ENCODE peak calls at places on chromosomes 2 and 18, in seven cellular contexts. W, U, H, N, B, X and R are unnamed samples.

GRCh38 chr2:145846986-145847385 is 1327.1 kb upstream of the ZEB2 start:
- DNase-seq in X (peak), U (peak), H (no peak), W (no peak), N (no peak), B (peak), R (no peak)

GRCh38 chr2:182098648-182099047 is 113.0 kb downstream of the PPP1R1C start:
- DNase-seq in W (no peak), U (no peak), H (no peak), N (no peak), B (no peak), X (no peak), R (no peak)

GRCh38 chr2:37576831-37577230 is 94.6 kb downstream of the CDC42EP3 start:
- DNase-seq in B (no peak), U (peak), W (no peak), N (no peak), H (no peak), X (no peak), R (no peak)

GRCh38 chr2:8573234-8573941 is 108.5 kb upstream of the ID2 start:
- DNase-seq in H (no peak), B (no peak), W (peak), U (no peak), X (peak), N (no peak), R (peak)

GRCh38 chr2:235350234-235350633 is 143.6 kb upstream of the AGAP1 start:
- DNase-seq in X (no peak), W (no peak), U (no peak), N (no peak), H (no peak), B (no peak), R (no peak)

GRCh38 chr2:127218843-127219715 is 1.0 kb downstream of the CYP27C1 start:
- DNase-seq in W (peak), N (no peak), B (peak), H (peak), U (no peak), X (no peak), R (no peak)

GRCh38 chr2:53500181-53500580 is 267.4 kb upstream of the CHAC2 start:
- DNase-seq in X (no peak), N (no peak), U (peak), B (no peak), H (no peak), W (no peak), R (no peak)

GRCh38 chr2:636151-636621 is 41.0 kb downstream of the TMEM18 start:
- DNase-seq in X (no peak), W (no peak), B (no peak), N (no peak), H (no peak), U (no peak), R (no peak)

GRCh38 chr18:10101293-10101701 is 187.5 kb downstream of the VAPA start:
- DNase-seq in H (no peak), N (peak), X (no peak), B (peak), W (peak), U (no peak), R (no peak)

GRCh38 chr2:2698182-2699116 is 367.4 kb upstream of the MYT1L start:
- DNase-seq in X (no peak), W (peak), B (no peak), H (no peak), U (no peak), N (no peak), R (no peak)

GRCh38 chr18:75070235-75070624 is 138.7 kb downstream of the PTGR3 start:
- DNase-seq in N (no peak), H (no peak), X (no peak), U (no peak), B (no peak), W (no peak), R (no peak)

GRCh38 chr2:53088062-53088461 is 679.5 kb upstream of the CHAC2 start:
- DNase-seq in U (no peak), N (no peak), X (no peak), H (no peak), B (no peak), W (no peak), R (no peak)

GRCh38 chr18:31952223-31952622 is 9.3 kb upstream of the TRAPPC8 start:
- DNase-seq in X (no peak), U (no peak), W (no peak), H (no peak), B (no peak), N (no peak), R (no peak)

GRCh38 chr2:551621-552020 is 125.6 kb downstream of the TMEM18 start:
- DNase-seq in H (peak), B (no peak), N (no peak), U (no peak), W (peak), X (no peak), R (peak)

GRCh38 chr2:2389215-2389614 is 58.1 kb upstream of the MYT1L start:
- DNase-seq in U (no peak), X (no peak), N (no peak), H (no peak), B (no peak), W (peak), R (no peak)

GRCh38 chr2:98601532-98602132 is 6.7 kb downstream of the COA5 start:
- DNase-seq in B (peak), H (no peak), W (peak), U (peak), X (peak), N (no peak), R (peak)

GRCh38 chr2:110860620-110861019 is 128.2 kb downstream of the ACOXL start:
- DNase-seq in B (no peak), W (no peak), U (no peak), H (no peak), X (no peak), N (no peak), R (no peak)

GRCh38 chr2:152330235-152330866 is 4.6 kb upstream of the FMNL2 start:
- DNase-seq in B (no peak), X (peak), N (no peak), U (no peak), H (no peak), W (peak), R (no peak)

GRCh38 chr2:153940511-153940910 is 68.8 kb downstream of the GALNT13 start:
- DNase-seq in U (no peak), X (peak), H (no peak), W (peak), B (peak), N (no peak), R (no peak)

GRCh38 chr2:43333096-43333655 is 106.8 kb upstream of the ZFP36L2 start:
- DNase-seq in H (no peak), W (no peak), U (no peak), B (no peak), X (no peak), N (no peak), R (no peak)

GRCh38 chr2:70921839-70922590 is 13.7 kb upstream of the ATP6V1B1 start:
- DNase-seq in U (peak), W (no peak), X (no peak), B (peak), N (no peak), H (no peak), R (peak)

GRCh38 chr2:236284208-236284607 is 20.0 kb upstream of the ASB18 start:
- DNase-seq in N (no peak), U (no peak), X (no peak), W (no peak), H (no peak), B (no peak), R (no peak)

GRCh38 chr2:71455741-71456569 is 2.6 kb downstream of the DYSF start:
- DNase-seq in U (no peak), B (no peak), X (no peak), W (peak), H (no peak), N (no peak), R (peak)

DNA sequence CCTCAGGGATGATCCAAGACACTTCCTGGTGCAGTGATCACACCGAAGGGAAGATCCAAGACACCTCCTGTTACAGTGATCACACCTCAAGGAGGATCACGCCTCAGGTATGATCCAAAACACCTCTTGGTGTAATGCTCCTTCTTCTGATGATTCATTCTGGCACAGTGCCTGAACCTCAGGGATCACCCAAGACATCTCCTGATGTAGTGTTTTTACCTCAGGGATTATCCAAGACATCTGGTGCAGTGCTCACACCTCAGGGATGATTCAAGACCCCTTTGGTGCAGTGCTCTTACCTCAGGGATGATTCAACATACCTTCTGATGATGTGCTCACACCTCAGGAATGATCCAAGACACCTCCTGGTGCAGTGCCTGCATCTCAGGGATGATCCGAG is 124.4 kb downstream of the ASB1 start:
- DNase-seq in B (no peak), N (no peak), W (no peak), U (no peak), X (peak), H (no peak), R (no peak)
- H4K8ac ChIP-seq in B (no peak), N (no peak), W (no peak), U (no peak), X (no peak), H (no peak), R (no peak)

DNA sequence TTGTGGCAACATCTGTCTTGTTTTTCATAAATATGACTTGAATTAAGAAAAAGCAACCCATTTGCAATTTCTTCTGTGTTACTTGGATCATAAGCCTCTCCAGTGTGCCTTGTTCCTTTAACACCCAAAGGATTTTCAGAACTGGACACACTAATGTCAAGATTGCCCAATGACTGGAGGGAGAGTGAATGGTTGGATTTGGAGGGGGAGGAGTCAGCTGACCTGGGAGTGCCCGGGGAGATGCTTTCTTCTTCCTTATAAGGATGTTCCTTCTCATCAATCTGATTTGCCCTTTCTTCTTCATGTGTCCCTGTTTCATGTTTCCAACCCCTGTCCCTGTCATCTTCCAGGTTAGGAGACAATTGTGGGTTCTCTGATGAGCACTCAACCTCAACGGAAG is 48.8 kb downstream of the ALPK2 start:
- DNase-seq in X (no peak), B (peak), H (no peak), U (peak), W (no peak), N (no peak), R (no peak)
- H4K8ac ChIP-seq in X (no peak), B (no peak), H (no peak), U (peak), W (no peak), N (no peak), R (no peak)

GRCh38 chr18:79400591-79401381 is 5.1 kb downstream of the NFATC1 start:
- DNase-seq in B (no peak), W (no peak), H (no peak), X (no peak), N (no peak), U (no peak), R (no peak)
- H4K8ac ChIP-seq in B (peak), W (no peak), H (no peak), X (peak), N (no peak), U (no peak), R (no peak)

GRCh38 chr2:218400167-218400929 is 680 bp downstream of the CTDSP1 start:
- DNase-seq in U (no peak), W (peak), N (no peak), B (peak), H (peak), X (no peak), R (peak)
- H4K8ac ChIP-seq in U (peak), W (peak), N (peak), B (peak), H (no peak), X (peak), R (no peak)

DNA sequence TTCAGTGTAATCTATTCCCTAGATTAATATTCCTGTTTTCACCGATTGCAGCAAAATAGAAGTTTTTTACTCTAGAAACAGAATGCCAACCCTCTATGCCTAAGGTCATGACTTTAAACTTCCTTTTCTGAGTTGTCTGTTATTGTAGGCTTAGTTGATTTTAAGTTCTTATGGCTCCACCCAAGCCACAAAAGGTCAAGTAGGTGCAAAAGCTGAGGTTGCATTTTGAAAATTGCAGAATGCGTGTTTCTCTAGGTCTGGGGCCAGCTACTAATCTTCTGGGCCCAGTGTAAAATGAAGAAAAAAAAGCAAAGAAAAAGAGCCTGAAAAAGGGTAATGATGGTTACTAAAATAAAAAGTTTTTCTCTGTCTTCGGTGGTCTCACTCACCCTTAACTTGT is 635.7 kb upstream of the FAM98A start:
- DNase-seq in H (no peak), W (no peak), B (no peak), N (no peak), U (no peak), X (no peak), R (no peak)
- H4K8ac ChIP-seq in H (no peak), W (no peak), B (no peak), N (no peak), U (no peak), X (no peak), R (no peak)

GRCh38 chr2:28377201-28377816 is 15.3 kb upstream of the FOSL2 start:
- DNase-seq in W (no peak), H (no peak), B (no peak), N (no peak), U (no peak), X (no peak), R (no peak)
- H4K8ac ChIP-seq in W (no peak), H (no peak), B (no peak), N (no peak), U (no peak), X (no peak), R (no peak)

GRCh38 chr2:231199219-231199618 is 788 bp downstream of the ARMC9 start:
- DNase-seq in H (no peak), W (no peak), X (no peak), B (peak), N (no peak), U (peak), R (no peak)
- H4K8ac ChIP-seq in H (no peak), W (no peak), X (peak), B (peak), N (no peak), U (peak), R (no peak)

GRCh38 chr2:156883828-156884615 is 373.5 kb upstream of the GALNT5 start:
- DNase-seq in U (peak), B (peak), N (no peak), X (peak), W (peak), H (no peak), R (no peak)
- H4K8ac ChIP-seq in U (no peak), B (no peak), N (no peak), X (no peak), W (no peak), H (no peak), R (no peak)